ENCODE peak calls at places on chromosomes 7 and 10, in eight cellular contexts. One of them, this sample, is unnamed.

GRCh38 chr10:844552-844951 is 87.0 kb downstream of the LARP4B start:
- DNase-seq in breast epithelium: no peak
- DNase-seq in HFF-Myc: no peak
- DNase-seq in epithelial cell of esophagus: peak; percentile 21
- DNase-seq in vagina: no peak
- DNase-seq in CD8-positive, alpha-beta T cell: no peak
- DNase-seq in fibroblast of lung: peak; percentile 15
- DNase-seq in hepatocyte: no peak
- DNase-seq in this sample: no peak

GRCh38 chr7:2046581-2047271 is 186.0 kb downstream of the MAD1L1 start:
- DNase-seq in breast epithelium: no peak
- DNase-seq in HFF-Myc: no peak
- DNase-seq in epithelial cell of esophagus: no peak
- DNase-seq in vagina: no peak
- DNase-seq in CD8-positive, alpha-beta T cell: no peak
- DNase-seq in fibroblast of lung: no peak
- DNase-seq in hepatocyte: no peak
- DNase-seq in this sample: no peak

GRCh38 chr7:40428421-40428820 is 293.6 kb downstream of the SUGCT start:
- DNase-seq in breast epithelium: no peak
- DNase-seq in HFF-Myc: no peak
- DNase-seq in epithelial cell of esophagus: no peak
- DNase-seq in vagina: no peak
- DNase-seq in CD8-positive, alpha-beta T cell: no peak
- DNase-seq in fibroblast of lung: no peak
- DNase-seq in hepatocyte: no peak
- DNase-seq in this sample: no peak

GRCh38 chr10:100978896-100979185 is 8.5 kb downstream of the MRPL43 start:
- DNase-seq in breast epithelium: no peak
- DNase-seq in HFF-Myc: no peak
- DNase-seq in epithelial cell of esophagus: no peak
- DNase-seq in vagina: peak; percentile 62
- DNase-seq in CD8-positive, alpha-beta T cell: no peak
- DNase-seq in fibroblast of lung: no peak
- DNase-seq in hepatocyte: no peak
- DNase-seq in this sample: no peak

GRCh38 chr10:26840938-26841732 is 19.6 kb downstream of the ABI1 start:
- DNase-seq in breast epithelium: no peak
- DNase-seq in HFF-Myc: no peak
- DNase-seq in epithelial cell of esophagus: no peak
- DNase-seq in vagina: no peak
- DNase-seq in CD8-positive, alpha-beta T cell: no peak
- DNase-seq in fibroblast of lung: no peak
- DNase-seq in hepatocyte: no peak
- DNase-seq in this sample: no peak

GRCh38 chr7:11343818-11344413 is 370.2 kb downstream of the PHF14 start:
- DNase-seq in breast epithelium: no peak
- DNase-seq in HFF-Myc: peak; percentile 27
- DNase-seq in epithelial cell of esophagus: peak; percentile 44
- DNase-seq in vagina: no peak
- DNase-seq in CD8-positive, alpha-beta T cell: no peak
- DNase-seq in fibroblast of lung: peak; percentile 59
- DNase-seq in hepatocyte: peak; percentile 68
- DNase-seq in this sample: peak; percentile 31

GRCh38 chr7:89988070-89988469 is 166.2 kb upstream of the STEAP1 start:
- DNase-seq in breast epithelium: no peak
- DNase-seq in HFF-Myc: no peak
- DNase-seq in epithelial cell of esophagus: peak; percentile 57
- DNase-seq in vagina: no peak
- DNase-seq in CD8-positive, alpha-beta T cell: no peak
- DNase-seq in fibroblast of lung: no peak
- DNase-seq in hepatocyte: no peak
- DNase-seq in this sample: no peak

GRCh38 chr10:17003666-17004065 is 125.9 kb downstream of the CUBN start:
- DNase-seq in breast epithelium: no peak
- DNase-seq in HFF-Myc: no peak
- DNase-seq in epithelial cell of esophagus: no peak
- DNase-seq in vagina: no peak
- DNase-seq in CD8-positive, alpha-beta T cell: no peak
- DNase-seq in fibroblast of lung: no peak
- DNase-seq in hepatocyte: no peak
- DNase-seq in this sample: no peak

GRCh38 chr7:3321206-3321605 is 20.2 kb downstream of the SDK1 start:
- DNase-seq in breast epithelium: no peak
- DNase-seq in HFF-Myc: no peak
- DNase-seq in epithelial cell of esophagus: no peak
- DNase-seq in vagina: no peak
- DNase-seq in CD8-positive, alpha-beta T cell: no peak
- DNase-seq in fibroblast of lung: no peak
- DNase-seq in hepatocyte: peak; percentile 32
- DNase-seq in this sample: no peak

GRCh38 chr10:131584286-131584685 is 272.8 kb upstream of the TCERG1L start:
- DNase-seq in breast epithelium: no peak
- DNase-seq in HFF-Myc: no peak
- DNase-seq in epithelial cell of esophagus: no peak
- DNase-seq in vagina: peak; percentile 78
- DNase-seq in CD8-positive, alpha-beta T cell: no peak
- DNase-seq in fibroblast of lung: no peak
- DNase-seq in hepatocyte: no peak
- DNase-seq in this sample: no peak

GRCh38 chr10:85612833-85613232 is 753.8 kb downstream of the GRID1 start:
- DNase-seq in breast epithelium: no peak
- DNase-seq in HFF-Myc: no peak
- DNase-seq in epithelial cell of esophagus: no peak
- DNase-seq in vagina: peak; percentile 65
- DNase-seq in CD8-positive, alpha-beta T cell: no peak
- DNase-seq in fibroblast of lung: no peak
- DNase-seq in hepatocyte: no peak
- DNase-seq in this sample: no peak

GRCh38 chr7:101950450-101951119 is 133.2 kb downstream of the CUX1 start:
- DNase-seq in breast epithelium: no peak
- DNase-seq in HFF-Myc: no peak
- DNase-seq in epithelial cell of esophagus: no peak
- DNase-seq in vagina: no peak
- DNase-seq in CD8-positive, alpha-beta T cell: no peak
- DNase-seq in fibroblast of lung: peak; percentile 90
- DNase-seq in hepatocyte: peak; percentile 57
- DNase-seq in this sample: peak; percentile 51

GRCh38 chr7:2807846-2808772 is 36.0 kb downstream of the GNA12 start:
- DNase-seq in breast epithelium: no peak
- DNase-seq in HFF-Myc: no peak
- DNase-seq in epithelial cell of esophagus: no peak
- DNase-seq in vagina: no peak
- DNase-seq in CD8-positive, alpha-beta T cell: no peak
- DNase-seq in fibroblast of lung: peak; percentile 26
- DNase-seq in hepatocyte: no peak
- DNase-seq in this sample: no peak

GRCh38 chr10:110420401-110421193 is 77.1 kb upstream of the DUSP5 start:
- DNase-seq in breast epithelium: peak; percentile 77
- DNase-seq in HFF-Myc: no peak
- DNase-seq in epithelial cell of esophagus: peak; percentile 57
- DNase-seq in vagina: no peak
- DNase-seq in CD8-positive, alpha-beta T cell: no peak
- DNase-seq in fibroblast of lung: peak; percentile 69
- DNase-seq in hepatocyte: no peak
- DNase-seq in this sample: no peak

GRCh38 chr7:36400606-36401005 is 10.9 kb downstream of the ANLN start:
- DNase-seq in breast epithelium: no peak
- DNase-seq in HFF-Myc: no peak
- DNase-seq in epithelial cell of esophagus: no peak
- DNase-seq in vagina: no peak
- DNase-seq in CD8-positive, alpha-beta T cell: no peak
- DNase-seq in fibroblast of lung: no peak
- DNase-seq in hepatocyte: no peak
- DNase-seq in this sample: peak; percentile 45

GRCh38 chr7:39624202-39624807 is 933 bp downstream of the RALA start:
- DNase-seq in breast epithelium: no peak
- DNase-seq in HFF-Myc: no peak
- DNase-seq in epithelial cell of esophagus: peak; percentile 83
- DNase-seq in vagina: no peak
- DNase-seq in CD8-positive, alpha-beta T cell: no peak
- DNase-seq in fibroblast of lung: peak; percentile 61
- DNase-seq in hepatocyte: peak; percentile 36
- DNase-seq in this sample: no peak

GRCh38 chr7:45150199-45150598 is 7.4 kb upstream of the RAMP3 start:
- DNase-seq in breast epithelium: no peak
- DNase-seq in HFF-Myc: no peak
- DNase-seq in epithelial cell of esophagus: no peak
- DNase-seq in vagina: no peak
- DNase-seq in CD8-positive, alpha-beta T cell: no peak
- DNase-seq in fibroblast of lung: no peak
- DNase-seq in hepatocyte: no peak
- DNase-seq in this sample: no peak

GRCh38 chr10:23439452-23439919 is 611 bp downstream of the OTUD1 start:
- DNase-seq in breast epithelium: no peak
- DNase-seq in HFF-Myc: no peak
- DNase-seq in epithelial cell of esophagus: peak; percentile 30
- DNase-seq in vagina: peak; percentile 88
- DNase-seq in CD8-positive, alpha-beta T cell: no peak
- DNase-seq in fibroblast of lung: no peak
- DNase-seq in hepatocyte: no peak
- DNase-seq in this sample: no peak

GRCh38 chr10:96556003-96556402 is 30.8 kb downstream of the TM9SF3 start:
- DNase-seq in breast epithelium: no peak
- DNase-seq in HFF-Myc: no peak
- DNase-seq in epithelial cell of esophagus: peak; percentile 25
- DNase-seq in vagina: no peak
- DNase-seq in CD8-positive, alpha-beta T cell: no peak
- DNase-seq in fibroblast of lung: peak; percentile 19
- DNase-seq in hepatocyte: peak; percentile 20
- DNase-seq in this sample: no peak

GRCh38 chr7:35401217-35401879 is 147.4 kb upstream of the TBX20 start:
- DNase-seq in breast epithelium: no peak
- DNase-seq in HFF-Myc: no peak
- DNase-seq in epithelial cell of esophagus: no peak
- DNase-seq in vagina: no peak
- DNase-seq in CD8-positive, alpha-beta T cell: no peak
- DNase-seq in fibroblast of lung: no peak
- DNase-seq in hepatocyte: no peak
- DNase-seq in this sample: no peak

GRCh38 chr7:158702944-158703343 is 1.7 kb downstream of the NCAPG2 start:
- DNase-seq in breast epithelium: no peak
- DNase-seq in HFF-Myc: no peak
- DNase-seq in epithelial cell of esophagus: peak; percentile 11
- DNase-seq in vagina: no peak
- DNase-seq in CD8-positive, alpha-beta T cell: no peak
- DNase-seq in fibroblast of lung: no peak
- DNase-seq in hepatocyte: no peak
- DNase-seq in this sample: no peak
- H3K4me3 ChIP-seq in breast epithelium: no peak overlapping the region
- H3K4me3 ChIP-seq in HFF-Myc: peak overlapping the region; percentile 94
- H3K4me3 ChIP-seq in epithelial cell of esophagus: no peak overlapping the region
- H3K4me3 ChIP-seq in vagina: no peak overlapping the region
- H3K4me3 ChIP-seq in CD8-positive, alpha-beta T cell: no peak overlapping the region
- H3K4me3 ChIP-seq in fibroblast of lung: peak overlapping the region; percentile 0
- H3K4me3 ChIP-seq in hepatocyte: no peak overlapping the region
- H3K4me3 ChIP-seq in this sample: no peak overlapping the region

GRCh38 chr7:78090616-78091015 is 292.0 kb downstream of the PHTF2 start:
- DNase-seq in breast epithelium: no peak
- DNase-seq in HFF-Myc: no peak
- DNase-seq in epithelial cell of esophagus: peak; percentile 24
- DNase-seq in vagina: no peak
- DNase-seq in CD8-positive, alpha-beta T cell: no peak
- DNase-seq in fibroblast of lung: peak; percentile 4
- DNase-seq in hepatocyte: no peak
- DNase-seq in this sample: no peak
- TF ChIP-seq CTCF in breast epithelium: no peak
- TF ChIP-seq CTCF in HFF-Myc: no peak
- TF ChIP-seq CTCF in epithelial cell of esophagus: peak; percentile 46
- TF ChIP-seq CTCF in vagina: no peak
- TF ChIP-seq CTCF in CD8-positive, alpha-beta T cell: no peak
- TF ChIP-seq CTCF in fibroblast of lung: no peak
- TF ChIP-seq CTCF in hepatocyte: peak; percentile 32
- TF ChIP-seq CTCF in this sample: peak; percentile 8

DNA sequence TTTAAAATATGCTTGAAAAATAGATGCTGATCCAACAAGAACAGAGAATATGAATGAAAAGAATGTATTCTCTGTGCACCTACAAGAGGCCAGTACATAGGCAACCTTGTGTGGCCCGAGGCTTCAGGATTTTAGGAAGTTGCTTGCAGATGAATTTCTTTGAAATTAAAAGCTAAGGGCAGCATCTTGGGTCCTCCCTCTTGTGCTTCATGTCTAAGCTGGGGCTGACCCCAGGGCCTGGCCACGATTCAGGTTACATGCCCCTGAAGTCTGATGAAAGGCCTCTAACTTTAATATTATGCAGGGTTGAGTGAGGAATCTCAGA is 138.9 kb downstream of the BMPER start:
- DNase-seq in breast epithelium: no peak
- DNase-seq in HFF-Myc: no peak
- DNase-seq in epithelial cell of esophagus: no peak
- DNase-seq in vagina: no peak
- DNase-seq in CD8-positive, alpha-beta T cell: no peak
- DNase-seq in fibroblast of lung: no peak
- DNase-seq in hepatocyte: no peak
- DNase-seq in this sample: no peak
- H3K4me3 ChIP-seq in breast epithelium: no peak overlapping the region
- H3K4me3 ChIP-seq in HFF-Myc: no peak overlapping the region
- H3K4me3 ChIP-seq in epithelial cell of esophagus: no peak overlapping the region
- H3K4me3 ChIP-seq in vagina: no peak overlapping the region
- H3K4me3 ChIP-seq in CD8-positive, alpha-beta T cell: no peak overlapping the region
- H3K4me3 ChIP-seq in fibroblast of lung: no peak overlapping the region
- H3K4me3 ChIP-seq in hepatocyte: no peak overlapping the region
- H3K4me3 ChIP-seq in this sample: no peak overlapping the region

DNA sequence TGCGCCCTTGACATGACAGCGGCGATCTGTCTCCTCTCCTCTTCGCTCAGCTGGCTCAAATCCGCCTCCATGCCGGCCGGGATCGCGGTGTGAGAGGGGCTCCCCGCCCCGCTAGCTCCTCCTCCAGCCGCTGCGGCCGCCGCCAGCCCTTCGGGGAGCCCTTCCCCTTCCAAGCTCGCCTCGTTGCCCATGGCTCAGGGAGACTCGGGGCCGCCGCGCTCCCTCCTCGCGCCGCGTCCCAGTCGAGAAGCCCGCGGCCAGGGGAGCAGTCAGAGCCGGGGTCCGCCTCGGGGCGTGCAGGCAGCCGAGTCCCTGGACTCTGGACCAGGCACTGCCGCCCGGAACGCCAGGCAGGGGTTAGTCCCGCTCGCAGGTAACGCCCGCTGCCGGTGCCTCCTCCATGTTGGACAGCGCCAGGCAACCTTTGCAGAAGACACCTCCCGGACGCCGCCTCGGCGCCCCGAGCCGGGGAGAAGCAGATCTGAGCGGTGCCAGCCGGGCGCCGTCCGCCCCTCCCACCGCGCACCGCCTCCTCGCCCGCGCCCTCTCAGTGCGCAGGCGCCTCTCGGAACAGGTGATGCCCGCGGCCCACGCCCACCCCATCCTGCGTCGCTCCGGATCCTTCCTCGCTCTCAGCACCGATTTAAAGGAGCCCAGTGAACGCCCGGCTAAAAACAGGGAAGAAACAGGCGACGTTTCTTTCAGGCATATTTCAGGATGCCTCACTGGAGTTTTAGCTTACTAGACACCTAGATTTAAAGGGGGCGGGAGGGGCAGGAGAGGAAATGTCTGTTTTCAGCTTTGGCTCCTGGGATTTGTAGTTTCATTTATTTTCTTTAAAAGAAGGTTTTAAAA is at the start of gene PCLO:
- DNase-seq in breast epithelium: peak; percentile 88
- DNase-seq in HFF-Myc: no peak
- DNase-seq in epithelial cell of esophagus: peak; percentile 96
- DNase-seq in vagina: peak; percentile 85
- DNase-seq in CD8-positive, alpha-beta T cell: peak; percentile 21
- DNase-seq in fibroblast of lung: peak; percentile 33
- DNase-seq in hepatocyte: peak; percentile 96
- DNase-seq in this sample: peak; percentile 38
- TF ChIP-seq CTCF in breast epithelium: no peak
- TF ChIP-seq CTCF in HFF-Myc: no peak
- TF ChIP-seq CTCF in epithelial cell of esophagus: no peak
- TF ChIP-seq CTCF in vagina: no peak
- TF ChIP-seq CTCF in CD8-positive, alpha-beta T cell: no peak
- TF ChIP-seq CTCF in fibroblast of lung: no peak
- TF ChIP-seq CTCF in hepatocyte: no peak
- TF ChIP-seq CTCF in this sample: no peak

GRCh38 chr10:115417585-115418265 is 324.6 kb downstream of the ATRNL1 start:
- DNase-seq in breast epithelium: no peak
- DNase-seq in HFF-Myc: peak; percentile 30
- DNase-seq in epithelial cell of esophagus: peak; percentile 71
- DNase-seq in vagina: no peak
- DNase-seq in CD8-positive, alpha-beta T cell: no peak
- DNase-seq in fibroblast of lung: peak; percentile 72
- DNase-seq in hepatocyte: peak; percentile 70
- DNase-seq in this sample: peak; percentile 45
- H3K4me3 ChIP-seq in breast epithelium: no peak overlapping the region
- H3K4me3 ChIP-seq in HFF-Myc: no peak overlapping the region
- H3K4me3 ChIP-seq in epithelial cell of esophagus: no peak overlapping the region
- H3K4me3 ChIP-seq in vagina: no peak overlapping the region
- H3K4me3 ChIP-seq in CD8-positive, alpha-beta T cell: no peak overlapping the region
- H3K4me3 ChIP-seq in fibroblast of lung: no peak overlapping the region
- H3K4me3 ChIP-seq in hepatocyte: no peak overlapping the region
- H3K4me3 ChIP-seq in this sample: no peak overlapping the region